ENCODE peak calls at places on chromosomes 16 and 17, in six cellular contexts. H, G, I, L, U and J are unnamed samples.

GRCh38 chr17:76912585-76912984 is 44.4 kb downstream of the MGAT5B start:
- DNase-seq in H (no peak), G (no peak), I (no peak), L (no peak), U (no peak), J (no peak)

GRCh38 chr16:72996291-72997062 is 51.5 kb downstream of the ZFHX3 start:
- DNase-seq in H (peak), G (peak), I (no peak), L (no peak), U (no peak), J (no peak)

GRCh38 chr17:10812674-10813073 is 8.8 kb upstream of the TMEM238L start:
- DNase-seq in H (no peak), G (no peak), I (no peak), L (no peak), U (no peak), J (no peak)

GRCh38 chr16:20904507-20905079 is 4.0 kb downstream of the LYRM1 start:
- DNase-seq in H (no peak), G (peak), I (peak), L (peak), U (peak), J (no peak)

GRCh38 chr16:273547-274421 is 2.0 kb downstream of the RGS11 start:
- DNase-seq in H (no peak), G (peak), I (peak), L (no peak), U (no peak), J (no peak)

GRCh38 chr16:52912565-52913173 is 140.0 kb downstream of the CHD9NB start:
- DNase-seq in H (peak), G (peak), I (peak), L (peak), U (peak), J (peak)

GRCh38 chr16:86243571-86244154 is 266.7 kb upstream of the FOXF1 start:
- DNase-seq in H (no peak), G (no peak), I (no peak), L (no peak), U (no peak), J (no peak)

GRCh38 chr17:1870592-1870991 is 40.8 kb downstream of the RPA1 start:
- DNase-seq in H (no peak), G (no peak), I (peak), L (no peak), U (no peak), J (no peak)

GRCh38 chr16:50422926-50423325 is 54.1 kb upstream of the BRD7 start:
- DNase-seq in H (no peak), G (no peak), I (no peak), L (no peak), U (no peak), J (no peak)

GRCh38 chr17:39543669-39544068 is 64.1 kb downstream of the NEUROD2 start:
- DNase-seq in H (no peak), G (no peak), I (no peak), L (no peak), U (no peak), J (no peak)

GRCh38 chr16:56944954-56945839 is 13.3 kb downstream of the HERPUD1 start:
- DNase-seq in H (no peak), G (peak), I (no peak), L (no peak), U (no peak), J (no peak)

GRCh38 chr16:22001591-22001990 is 675 bp upstream of the PDZD9 start:
- DNase-seq in H (no peak), G (peak), I (no peak), L (no peak), U (peak), J (no peak)

GRCh38 chr17:52696362-52696761 is 537.8 kb upstream of the CA10 start:
- DNase-seq in H (no peak), G (no peak), I (no peak), L (no peak), U (no peak), J (no peak)

DNA sequence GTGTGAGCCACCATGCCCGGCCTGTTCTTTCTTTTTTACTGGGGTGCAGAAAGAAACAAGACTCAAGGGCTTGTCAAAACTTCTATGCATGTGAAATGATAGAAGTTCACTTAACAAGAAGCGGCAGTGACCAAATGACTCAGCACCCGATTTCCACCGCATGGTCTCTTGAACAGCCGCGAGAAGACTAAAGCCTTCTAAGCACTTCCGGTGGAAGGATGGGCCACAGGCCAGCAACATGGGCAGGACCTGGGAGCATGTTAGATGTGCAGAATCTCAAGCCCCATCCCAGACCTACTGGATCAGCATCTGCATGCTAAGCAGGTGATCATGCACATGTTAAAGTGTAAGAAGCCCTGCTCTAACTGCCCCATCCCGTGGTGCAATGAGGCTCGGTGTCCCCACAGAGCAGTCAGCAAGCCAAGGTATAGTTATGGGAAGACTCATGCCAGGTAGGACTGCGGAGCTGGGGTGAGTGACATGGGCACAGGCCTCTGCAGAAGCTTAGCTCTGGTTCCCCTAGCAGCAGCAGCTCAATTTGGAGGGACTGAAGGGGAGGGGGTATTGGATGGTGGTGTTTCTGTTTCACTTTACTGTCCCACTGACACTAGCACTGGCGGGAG is 88.5 kb upstream of the HNF1B start:
- DNase-seq in H (no peak), G (no peak), I (no peak), L (no peak), U (no peak), J (no peak)
- TF ChIP-seq EZH2phosphoT487 in H (no peak), G (no peak), I (no peak), L (no peak), U (no peak), J (no peak)

GRCh38 chr17:73719588-73720071 is 75.4 kb upstream of the SDK2 start:
- DNase-seq in H (peak), G (no peak), I (no peak), L (no peak), U (no peak), J (peak)
- TF ChIP-seq EZH2phosphoT487 in H (no peak), G (no peak), I (no peak), L (no peak), U (no peak), J (no peak)

DNA sequence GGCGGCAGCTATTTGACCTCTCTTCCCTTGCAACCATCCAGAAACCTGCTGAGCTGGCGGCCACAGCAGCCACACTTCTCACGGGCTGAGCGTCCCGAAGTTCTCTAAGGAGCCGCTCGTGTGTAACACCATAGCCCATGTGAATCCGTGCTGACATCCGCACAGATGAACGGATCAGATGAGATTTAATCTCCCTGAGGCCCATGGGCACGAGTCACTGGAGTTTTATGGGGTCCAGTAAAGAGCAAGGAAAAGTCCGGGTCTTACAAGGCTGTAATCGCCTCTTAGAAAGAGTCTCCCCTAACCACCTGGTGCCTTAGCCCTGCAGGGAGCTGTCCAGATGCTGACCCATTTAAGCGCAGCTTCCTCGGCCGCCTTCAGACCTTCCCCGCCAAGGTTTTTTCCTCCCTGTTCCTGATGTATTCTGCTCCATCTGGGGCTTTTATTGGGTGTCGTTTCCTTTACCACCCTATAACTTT is 5.5 kb upstream of the CACNG5 start:
- DNase-seq in H (peak), G (peak), I (no peak), L (no peak), U (peak), J (peak)
- TF ChIP-seq EZH2phosphoT487 in H (no peak), G (no peak), I (no peak), L (no peak), U (no peak), J (no peak)

GRCh38 chr16:7026639-7027038 is 306.0 kb upstream of the RBFOX1 start:
- DNase-seq in H (no peak), G (no peak), I (no peak), L (no peak), U (no peak), J (no peak)

GRCh38 chr16:7021653-7022275 is 310.9 kb upstream of the RBFOX1 start:
- DNase-seq in H (no peak), G (no peak), I (no peak), L (no peak), U (no peak), J (no peak)

GRCh38 chr16:7025616-7026190 is 306.9 kb upstream of the RBFOX1 start:
- DNase-seq in H (peak), G (peak), I (peak), L (no peak), U (peak), J (peak)
- TF ChIP-seq EZH2phosphoT487 in H (no peak), G (no peak), I (no peak), L (no peak), U (no peak), J (no peak)

GRCh38 chr16:11743308-11744074 is 834 bp upstream of the TXNDC11 start:
- DNase-seq in H (peak), G (peak), I (no peak), L (peak), U (peak), J (no peak)
- TF ChIP-seq EZH2phosphoT487 in H (no peak), G (no peak), I (no peak), L (no peak), U (no peak), J (no peak)